ENCODE peak calls at places on chromosomes 11 and 22, in four cellular contexts. E is K562, Y is HepG2, D is WTC11. A is an unnamed sample.

GRCh38 chr11:45901646-45902045 is 5.4 kb downstream of the FREY1 start:
- DNase-seq in D (no peak), E (no peak), Y (no peak), A (no peak)

GRCh38 chr22:36871669-36872081 is 10.9 kb downstream of the NCF4 start:
- DNase-seq in D (no peak), E (no peak), Y (no peak), A (no peak)

GRCh38 chr22:26648761-26649363 is 8.5 kb upstream of the MIAT start:
- DNase-seq in D (no peak), E (no peak), Y (no peak), A (no peak)

GRCh38 chr11:1161410-1162152 is 3.8 kb downstream of the MUC5AC start:
- DNase-seq in Y (no peak), D (no peak), E (no peak), A (no peak)

GRCh38 chr11:109865558-109866186 is 227.5 kb upstream of the ZC3H12C start:
- DNase-seq in E (no peak), Y (no peak), D (peak; percentile 12), A (no peak)

GRCh38 chr11:66124564-66124963 is 54.5 kb downstream of the PACS1 start:
- DNase-seq in E (no peak), D (no peak), Y (no peak), A (no peak)

GRCh38 chr22:23774114-23774921 is 1.7 kb downstream of the MMP11 start:
- DNase-seq in Y (peak; percentile 85), E (no peak), D (no peak), A (no peak)

GRCh38 chr11:122100222-122101080 is 15.6 kb downstream of the BLID start:
- DNase-seq in E (no peak), D (peak; percentile 54), Y (no peak), A (no peak)

GRCh38 chr22:25404556-25404922 is 159.9 kb upstream of the GRK3 start:
- DNase-seq in Y (peak; percentile 14), E (peak; percentile 22), D (no peak), A (no peak)

GRCh38 chr22:50464451-50464850 is 10.4 kb downstream of the SBF1 start:
- DNase-seq in Y (no peak), D (no peak), E (no peak), A (no peak)

GRCh38 chr11:74679513-74679865 is 51.7 kb downstream of the CHRDL2 start:
- DNase-seq in D (no peak), Y (no peak), E (no peak), A (no peak)

GRCh38 chr11:102012946-102013345 is 34.3 kb upstream of the CFAP300 start:
- DNase-seq in D (no peak), E (no peak), Y (no peak), A (no peak)

GRCh38 chr11:96162816-96163499 is 180.0 kb downstream of the MAML2 start:
- DNase-seq in E (no peak), Y (no peak), D (no peak), A (no peak)

GRCh38 chr11:83847635-83848034 is 561.5 kb upstream of the CCDC90B start:
- DNase-seq in E (no peak), D (no peak), Y (no peak), A (no peak)

GRCh38 chr22:45478108-45478771 is 24.4 kb upstream of the FBLN1 start:
- DNase-seq in Y (peak; percentile 77), D (no peak), E (no peak), A (no peak)

GRCh38 chr11:119320593-119321524 is 3.9 kb upstream of the MCAM start:
- DNase-seq in D (peak; percentile 71), Y (no peak), E (peak; percentile 84), A (peak; percentile 35)

GRCh38 chr11:73230931-73231330 is 12.8 kb downstream of the P2RY2 start:
- DNase-seq in E (no peak), Y (no peak), D (peak; percentile 4), A (no peak)

GRCh38 chr22:32752868-32753520 is 48.5 kb upstream of the TIMP3 start:
- DNase-seq in E (no peak), D (no peak), Y (no peak), A (no peak)

GRCh38 chr22:31272522-31273446 is 19.5 kb downstream of the PIK3IP1 start:
- DNase-seq in D (peak; percentile 67), E (peak; percentile 59), Y (peak; percentile 52), A (peak; percentile 81)

GRCh38 chr11:115170133-115170815 is 333.9 kb downstream of the CADM1 start:
- DNase-seq in D (peak; percentile 60), E (peak; percentile 19), Y (peak; percentile 18), A (peak; percentile 49)

GRCh38 chr11:120224872-120225371 is 14.1 kb downstream of the OAF start:
- DNase-seq in E (no peak), Y (no peak), D (no peak), A (no peak)

GRCh38 chr22:29674121-29674520 is 45.7 kb upstream of the CABP7 start:
- DNase-seq in Y (no peak), D (no peak), E (no peak), A (no peak)

GRCh38 chr11:61799665-61800284 is 7.1 kb downstream of the FEN1 start:
- DNase-seq in E (no peak), D (no peak), Y (no peak), A (no peak)

GRCh38 chr22:37273126-37273845 is 9.0 kb upstream of the CYTH4 start:
- DNase-seq in Y (no peak), E (peak; percentile 62), D (no peak), A (no peak)

GRCh38 chr11:88656960-88657738 is 319.6 kb upstream of the CTSC start:
- DNase-seq in E (no peak), D (no peak), Y (no peak), A (no peak)

GRCh38 chr22:19984851-19985811 is 31.5 kb downstream of the ARVCF start:
- DNase-seq in E (no peak), D (no peak), Y (no peak), A (no peak)
- TF ChIP-seq SP1 in E (no peak), D (no peak), Y (no peak), A (no peak)

DNA sequence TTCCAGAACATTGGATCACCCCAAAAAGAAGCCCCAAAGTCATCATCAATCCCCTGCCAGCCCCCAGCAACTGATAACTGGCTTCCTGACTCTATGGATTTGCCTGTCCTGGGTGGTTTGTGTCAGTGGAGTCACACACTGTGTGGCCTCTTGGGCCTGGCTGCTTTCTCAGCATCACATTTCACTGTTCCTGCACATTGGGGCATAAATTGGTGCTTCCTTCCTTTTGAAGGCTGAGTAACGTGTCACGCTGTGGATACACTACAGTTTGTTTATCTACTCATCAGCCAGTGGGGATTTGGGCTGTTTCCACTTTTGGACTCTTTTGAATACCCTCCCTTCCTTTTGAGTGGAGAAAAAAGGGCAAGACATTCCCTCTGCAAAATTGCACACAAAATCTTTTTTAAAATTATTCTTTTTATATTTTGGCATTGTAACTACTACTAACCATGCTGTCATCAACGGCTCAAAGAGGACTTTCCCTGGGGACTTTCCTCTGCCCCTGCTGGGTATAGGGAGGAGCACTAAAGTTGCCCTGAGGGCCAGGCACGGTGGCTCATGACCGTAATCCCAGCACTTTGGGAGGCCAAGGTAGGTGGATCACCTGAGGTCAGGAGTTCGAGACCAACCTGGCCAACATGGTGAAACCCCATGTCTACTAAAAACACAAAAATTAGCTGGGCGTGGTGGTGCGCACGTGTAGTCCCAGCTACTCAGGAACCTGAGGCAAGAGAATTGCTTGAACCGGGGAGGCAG is 7.8 kb upstream of the CELSR1 start:
- DNase-seq in Y (no peak), E (no peak), D (no peak), A (no peak)
- TF ChIP-seq ELF4 in Y (no peak), E (no peak), D (no peak), A (no peak)

GRCh38 chr11:27392715-27393114 is 29.7 kb upstream of the CCDC34 start:
- DNase-seq in Y (peak; percentile 66), D (no peak), E (peak; percentile 89), A (no peak)
- TF ChIP-seq SP1 in Y (no peak), D (no peak), E (no peak), A (no peak)

DNA sequence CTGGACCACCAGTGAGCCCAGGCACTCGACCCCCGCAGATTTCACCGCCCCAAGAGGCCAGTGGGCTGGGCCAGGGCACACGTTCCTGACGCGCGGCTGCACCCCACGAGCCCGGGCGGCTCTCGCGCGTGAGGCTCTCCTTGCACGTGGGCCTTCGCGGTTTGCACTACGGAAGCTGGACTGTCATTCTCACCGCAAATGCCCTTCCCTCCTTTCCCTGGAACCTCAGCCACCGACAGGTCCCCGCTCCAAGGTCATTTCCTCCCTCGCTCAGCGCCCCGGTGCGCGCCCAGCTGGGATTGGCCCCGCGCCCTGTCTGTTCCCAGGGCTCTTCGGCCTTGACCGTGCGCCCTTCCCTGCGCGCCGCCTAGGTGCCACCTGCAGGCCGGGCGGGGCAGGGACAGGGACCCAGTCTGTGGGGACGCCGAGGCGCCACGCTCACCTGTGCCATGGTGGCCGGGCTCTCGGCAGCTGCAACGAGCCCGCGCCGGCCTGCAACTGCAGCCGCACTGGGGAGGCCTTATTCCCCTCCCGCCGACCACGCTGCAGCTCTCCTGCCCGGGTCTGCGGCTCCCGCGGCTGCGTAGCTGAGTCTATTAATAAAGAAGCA is 2.1 kb upstream of the CPT1A start:
- DNase-seq in Y (peak; percentile 67), D (peak; percentile 80), E (no peak), A (no peak)
- TF ChIP-seq ELF4 in Y (no peak), D (no peak), E (no peak), A (no peak)

A was measured in HEK293T.